ENCODE peak calls at places on chromosomes 5 and 9, in five cellular contexts. One of them, this sample, is unnamed.

GRCh38 chr9:91208837-91209236 is 152.9 kb downstream of the AUH start:
- DNase-seq in iris pigment epithelial cell: no peak
- DNase-seq in stimulated activated CD4-positive, alpha-beta T cell treated with anti-CD3 and anti-CD28 coated beads, TNF-alpha, amount 100 ng/mL, for 1 hour: no peak
- DNase-seq in M059J: no peak
- DNase-seq in central memory CD4-positive, alpha-beta T cell: no peak
- DNase-seq in this sample: no peak

GRCh38 chr5:116424258-116424615 is 150.4 kb downstream of the SEMA6A start:
- DNase-seq in stimulated activated CD4-positive, alpha-beta T cell treated with anti-CD3 and anti-CD28 coated beads, TNF-alpha, amount 100 ng/mL, for 1 hour: no peak
- DNase-seq in central memory CD4-positive, alpha-beta T cell: no peak
- DNase-seq in M059J: no peak
- DNase-seq in iris pigment epithelial cell: no peak
- DNase-seq in this sample: no peak

GRCh38 chr5:176386491-176386890 is 1.9 kb downstream of the NOP16 start:
- DNase-seq in stimulated activated CD4-positive, alpha-beta T cell treated with anti-CD3 and anti-CD28 coated beads, TNF-alpha, amount 100 ng/mL, for 1 hour: no peak
- DNase-seq in central memory CD4-positive, alpha-beta T cell: no peak
- DNase-seq in iris pigment epithelial cell: no peak
- DNase-seq in M059J: no peak
- DNase-seq in this sample: no peak

GRCh38 chr5:10536931-10537579 is 26.8 kb upstream of the ANKRD33B start:
- DNase-seq in M059J: no peak
- DNase-seq in iris pigment epithelial cell: no peak
- DNase-seq in stimulated activated CD4-positive, alpha-beta T cell treated with anti-CD3 and anti-CD28 coated beads, TNF-alpha, amount 100 ng/mL, for 1 hour: no peak
- DNase-seq in central memory CD4-positive, alpha-beta T cell: no peak
- DNase-seq in this sample: no peak

GRCh38 chr5:10222326-10222725 is 27.4 kb downstream of the ATPSCKMT start:
- DNase-seq in stimulated activated CD4-positive, alpha-beta T cell treated with anti-CD3 and anti-CD28 coated beads, TNF-alpha, amount 100 ng/mL, for 1 hour: no peak
- DNase-seq in iris pigment epithelial cell: peak; percentile 38
- DNase-seq in central memory CD4-positive, alpha-beta T cell: no peak
- DNase-seq in M059J: no peak
- DNase-seq in this sample: no peak

GRCh38 chr5:120229036-120229435 is 235.1 kb upstream of the PRR16 start:
- DNase-seq in M059J: no peak
- DNase-seq in stimulated activated CD4-positive, alpha-beta T cell treated with anti-CD3 and anti-CD28 coated beads, TNF-alpha, amount 100 ng/mL, for 1 hour: no peak
- DNase-seq in iris pigment epithelial cell: no peak
- DNase-seq in central memory CD4-positive, alpha-beta T cell: no peak
- DNase-seq in this sample: no peak

GRCh38 chr5:139389701-139390638 is at the start of gene MZB1:
- DNase-seq in iris pigment epithelial cell: no peak
- DNase-seq in stimulated activated CD4-positive, alpha-beta T cell treated with anti-CD3 and anti-CD28 coated beads, TNF-alpha, amount 100 ng/mL, for 1 hour: no peak
- DNase-seq in M059J: no peak
- DNase-seq in central memory CD4-positive, alpha-beta T cell: peak; percentile 71
- DNase-seq in this sample: peak; percentile 75

GRCh38 chr9:108087781-108088180 is 598.2 kb upstream of the KLF4 start:
- DNase-seq in iris pigment epithelial cell: no peak
- DNase-seq in central memory CD4-positive, alpha-beta T cell: no peak
- DNase-seq in M059J: no peak
- DNase-seq in stimulated activated CD4-positive, alpha-beta T cell treated with anti-CD3 and anti-CD28 coated beads, TNF-alpha, amount 100 ng/mL, for 1 hour: no peak
- DNase-seq in this sample: no peak

GRCh38 chr9:3241290-3241689 is 284.5 kb downstream of the RFX3 start:
- DNase-seq in stimulated activated CD4-positive, alpha-beta T cell treated with anti-CD3 and anti-CD28 coated beads, TNF-alpha, amount 100 ng/mL, for 1 hour: no peak
- DNase-seq in central memory CD4-positive, alpha-beta T cell: no peak
- DNase-seq in M059J: peak; percentile 21
- DNase-seq in iris pigment epithelial cell: peak; percentile 28
- DNase-seq in this sample: no peak

GRCh38 chr9:115668506-115668905 is 485.1 kb upstream of the PAPPA start:
- DNase-seq in central memory CD4-positive, alpha-beta T cell: no peak
- DNase-seq in M059J: peak; percentile 86
- DNase-seq in stimulated activated CD4-positive, alpha-beta T cell treated with anti-CD3 and anti-CD28 coated beads, TNF-alpha, amount 100 ng/mL, for 1 hour: no peak
- DNase-seq in iris pigment epithelial cell: peak; percentile 94
- DNase-seq in this sample: no peak

GRCh38 chr9:105333811-105334210 is 89.4 kb downstream of the SLC44A1 start:
- DNase-seq in M059J: peak; percentile 5
- DNase-seq in stimulated activated CD4-positive, alpha-beta T cell treated with anti-CD3 and anti-CD28 coated beads, TNF-alpha, amount 100 ng/mL, for 1 hour: no peak
- DNase-seq in iris pigment epithelial cell: no peak
- DNase-seq in central memory CD4-positive, alpha-beta T cell: no peak
- DNase-seq in this sample: no peak

This sample was measured in CD4-positive, alpha-beta memory T cell.